ENCODE peak calls at places on chromosomes 1 and 21, in six cellular contexts. K is BJ; R is fibroblast of the aortic adventitia; J is IMR-90; V is cardiac fibroblast; T is CD4-positive, alpha-beta T cell. Q is an unnamed sample.
A peak's percentile ranks its signal among the peaks of the same experiment; 100 is the strongest.

GRCh38 chr1:165580931-165581871 is 37.4 kb downstream of the LRRC52 start:
- DNase-seq in J (peak; percentile 10), V (no peak), T (no peak), R (no peak), K (no peak), Q (no peak)

GRCh38 chr21:32130031-32130891 is 148.6 kb downstream of the MIS18A start:
- DNase-seq in J (no peak), K (no peak), V (no peak), T (no peak), R (no peak), Q (no peak)

GRCh38 chr1:157580179-157580827 is 17.6 kb downstream of the FCRL4 start:
- DNase-seq in K (peak; percentile 3), V (peak; percentile 66), R (peak; percentile 69), J (peak; percentile 57), T (no peak), Q (no peak)

GRCh38 chr1:178548108-178548507 is 35.2 kb downstream of the TEX35 start:
- DNase-seq in T (no peak), R (no peak), V (no peak), J (no peak), K (no peak), Q (no peak)

GRCh38 chr1:108972941-108973340 is 9.7 kb upstream of the CLCC1 start:
- DNase-seq in V (no peak), R (no peak), K (no peak), J (no peak), T (no peak), Q (no peak)

GRCh38 chr1:214187152-214187900 is 93.6 kb upstream of the SMYD2 start:
- DNase-seq in T (no peak), R (no peak), K (no peak), J (no peak), V (no peak), Q (no peak)

GRCh38 chr1:24297187-24297851 is 21.8 kb upstream of the GRHL3 start:
- DNase-seq in K (no peak), V (no peak), J (no peak), T (no peak), R (no peak), Q (no peak)

GRCh38 chr1:159879977-159880376 is 17.5 kb upstream of the VSIG8 start:
- DNase-seq in T (no peak), R (peak; percentile 83), J (peak; percentile 87), V (peak; percentile 79), K (no peak), Q (no peak)

GRCh38 chr1:30417701-30418425 is 305.5 kb downstream of the MATN1 start:
- DNase-seq in T (no peak), V (no peak), R (no peak), J (no peak), K (no peak), Q (peak; percentile 2)

DNA sequence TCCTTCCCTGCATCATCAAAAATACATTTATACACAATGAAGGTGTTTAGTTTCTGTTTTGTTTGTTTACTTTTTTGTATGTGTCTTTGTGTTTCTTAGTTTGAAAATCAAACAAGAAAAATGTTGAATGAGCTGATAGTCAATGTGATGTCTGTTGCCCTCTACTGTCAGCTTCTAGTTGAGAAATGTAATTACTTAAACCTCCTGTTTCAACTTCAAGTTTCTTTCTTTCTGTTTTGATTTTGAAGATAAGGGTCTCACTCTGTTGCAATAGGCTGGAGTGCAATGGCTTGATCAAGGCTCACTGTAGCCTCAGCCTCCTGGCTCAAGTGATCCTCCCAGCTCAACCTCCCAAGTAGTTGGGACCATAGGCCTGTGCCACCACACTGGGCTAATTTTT is 37.5 kb downstream of the SPTA1 start:
- DNase-seq in J (no peak), T (no peak), R (no peak), V (no peak), K (no peak), Q (no peak)
- TF ChIP-seq CTCF in J (no peak), T (no peak), R (no peak), V (no peak), K (no peak), Q (no peak)

GRCh38 chr1:87452648-87453047 is 124.0 kb downstream of the LMO4 start:
- DNase-seq in K (no peak), J (no peak), T (no peak), R (no peak), V (no peak), Q (no peak)

GRCh38 chr1:87449348-87449963 is 120.8 kb downstream of the LMO4 start:
- DNase-seq in J (peak; percentile 7), R (peak; percentile 34), V (peak; percentile 53), K (no peak), T (no peak), Q (no peak)

GRCh38 chr1:87450136-87450535 is 121.5 kb downstream of the LMO4 start:
- DNase-seq in T (no peak), V (no peak), R (no peak), J (no peak), K (no peak), Q (no peak)

GRCh38 chr1:87451229-87451900 is 122.7 kb downstream of the LMO4 start:
- DNase-seq in R (peak; percentile 77), K (no peak), T (no peak), J (peak; percentile 71), V (peak; percentile 41), Q (no peak)

DNA sequence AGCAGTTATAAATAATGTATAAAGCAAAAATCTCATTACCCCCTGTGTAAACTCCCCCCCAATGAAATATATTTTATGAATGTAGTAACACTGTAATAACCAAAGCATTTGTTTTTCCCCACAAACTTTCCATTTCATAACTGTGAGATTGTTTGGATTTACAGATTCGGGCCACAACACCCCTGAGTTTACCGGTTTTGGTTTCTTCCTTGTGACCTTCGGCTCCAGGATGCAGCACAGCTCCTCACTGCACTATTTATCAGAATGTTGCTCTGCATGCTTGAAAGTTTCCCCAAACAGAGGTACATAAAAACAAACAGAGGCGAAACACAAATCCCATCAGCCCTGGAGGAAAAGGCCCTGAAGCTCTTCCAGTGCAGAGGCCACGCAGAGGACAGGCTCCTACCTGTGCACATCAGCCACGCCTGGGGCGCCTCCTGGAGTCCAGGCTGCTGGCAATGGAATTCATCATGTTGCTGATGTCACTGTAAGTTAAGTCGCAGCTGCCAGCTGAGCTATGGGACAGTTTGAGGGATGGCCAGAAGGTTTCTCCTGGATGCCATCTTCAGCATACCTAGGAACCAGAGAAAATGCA is 122.0 kb downstream of the LMO4 start:
- DNase-seq in V (no peak), R (no peak), T (peak; percentile 20), K (no peak), J (no peak), Q (no peak)
- TF ChIP-seq CTCF in V (no peak), R (no peak), T (peak; percentile 29), K (no peak), J (no peak), Q (no peak)

GRCh38 chr1:72182859-72183258 is 99.5 kb downstream of the NEGR1 start:
- DNase-seq in V (no peak), J (no peak), K (no peak), T (no peak), R (no peak), Q (no peak)

GRCh38 chr1:72184099-72184695 is 98.1 kb downstream of the NEGR1 start:
- DNase-seq in R (peak; percentile 20), J (no peak), K (no peak), T (no peak), V (peak; percentile 28), Q (no peak)

DNA sequence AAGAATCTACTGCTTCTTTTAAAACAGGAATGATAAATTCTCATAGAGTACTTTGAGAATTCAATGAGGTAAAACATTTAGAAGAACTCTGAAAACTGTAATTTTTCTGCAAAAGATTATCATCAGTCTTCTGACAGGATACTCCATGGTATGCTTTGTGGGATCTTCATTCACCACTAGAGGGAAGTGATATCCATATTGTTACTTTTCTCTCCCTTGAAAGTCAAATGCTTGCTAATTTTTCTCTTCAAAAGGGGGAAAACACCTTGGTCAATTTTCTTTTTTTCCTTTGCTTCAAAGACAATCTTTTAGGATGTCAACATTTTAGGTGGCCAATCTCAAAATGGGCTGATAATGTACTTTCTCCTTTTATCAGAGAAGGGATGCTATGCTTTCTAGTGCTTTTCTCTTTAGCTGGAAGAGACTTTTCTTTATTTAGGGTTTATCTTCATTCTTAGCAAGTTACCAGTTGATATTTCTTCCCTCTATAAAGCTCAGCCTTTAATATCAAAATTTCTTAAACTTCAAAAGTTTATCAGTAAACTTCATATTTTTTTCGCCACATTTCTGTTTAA is 95.5 kb downstream of the NEGR1 start:
- DNase-seq in T (no peak), R (peak; percentile 57), K (no peak), J (peak; percentile 38), V (peak; percentile 48), Q (no peak)
- TF ChIP-seq CTCF in T (no peak), R (peak; percentile 77), K (peak; percentile 74), J (peak; percentile 63), V (peak; percentile 65), Q (no peak)

GRCh38 chr1:8157765-8158164 is 131.7 kb upstream of the ERRFI1 start:
- DNase-seq in R (no peak), K (no peak), T (no peak), V (no peak), J (no peak), Q (no peak)
- TF ChIP-seq CTCF in R (no peak), K (no peak), T (no peak), V (no peak), J (no peak), Q (no peak)

GRCh38 chr1:45640293-45640692 is 16.4 kb upstream of the CCDC17 start:
- DNase-seq in V (no peak), K (no peak), R (no peak), J (peak; percentile 36), T (no peak), Q (no peak)

GRCh38 chr1:45644661-45645060 is 20.8 kb upstream of the CCDC17 start:
- DNase-seq in K (no peak), V (no peak), R (no peak), J (no peak), T (no peak), Q (no peak)

GRCh38 chr1:45643341-45643740 is 19.5 kb upstream of the CCDC17 start:
- DNase-seq in V (no peak), K (no peak), T (no peak), J (no peak), R (no peak), Q (no peak)

GRCh38 chr1:45647248-45648021 is 23.6 kb upstream of the CCDC17 start:
- DNase-seq in J (no peak), K (no peak), V (peak; percentile 81), R (peak; percentile 65), T (no peak), Q (no peak)

DNA sequence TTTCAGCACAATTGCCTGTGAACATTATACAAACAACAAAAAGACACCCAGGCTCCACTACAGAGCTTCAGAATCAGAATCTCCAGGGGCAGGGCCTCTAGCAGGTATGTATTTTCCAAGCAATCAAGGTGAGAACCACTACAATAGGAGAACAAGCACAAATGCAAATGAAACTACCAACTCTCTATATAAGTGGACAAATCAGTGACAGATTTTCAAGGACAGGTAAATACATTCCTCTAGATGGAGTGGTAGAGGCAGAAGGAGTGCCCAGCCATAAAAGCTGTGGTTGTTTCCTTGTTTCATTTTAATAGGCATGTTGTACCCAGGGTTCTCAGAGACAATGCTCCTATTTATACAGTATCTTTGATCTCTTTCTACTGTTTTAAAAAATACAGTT is 20.1 kb upstream of the CCDC17 start:
- DNase-seq in J (no peak), V (no peak), K (no peak), T (no peak), R (no peak), Q (no peak)
- TF ChIP-seq CTCF in J (no peak), V (peak; percentile 4), K (no peak), T (no peak), R (no peak), Q (no peak)

Q was measured in natural killer cell.